ENCODE peak calls at places on chromosome 6, in five cellular contexts. Q, F, A, S and V are unnamed samples.

GRCh38 chr6:53998293-53998692 is 113.0 kb upstream of the MLIP start:
- DNase-seq in Q (no peak), F (no peak), A (peak), S (no peak), V (no peak)

GRCh38 chr6:11207199-11207968 is 25.1 kb downstream of the NEDD9 start:
- DNase-seq in A (peak), Q (peak), F (no peak), S (no peak), V (no peak)

GRCh38 chr6:11043552-11043960 is 549 bp downstream of the ELOVL2 start:
- DNase-seq in S (no peak), F (peak), A (no peak), Q (no peak), V (peak)

GRCh38 chr6:124356811-124357210 is 553.1 kb downstream of the NKAIN2 start:
- DNase-seq in Q (no peak), A (no peak), S (no peak), F (no peak), V (no peak)

GRCh38 chr6:167565884-167566491 is 241.1 kb downstream of the TTLL2 start:
- DNase-seq in S (no peak), F (peak), A (peak), Q (no peak), V (no peak)

GRCh38 chr6:57174511-57174907 is 2.4 kb downstream of the BAG2 start:
- DNase-seq in Q (no peak), S (no peak), A (no peak), F (no peak), V (no peak)

GRCh38 chr6:11011787-11012234 is 32.3 kb downstream of the ELOVL2 start:
- DNase-seq in F (no peak), A (peak), Q (peak), S (no peak), V (no peak)

GRCh38 chr6:47026679-47027078 is 15.5 kb downstream of the ADGRF1 start:
- DNase-seq in F (no peak), S (no peak), Q (no peak), A (no peak), V (no peak)

GRCh38 chr6:43976706-43977403 is 150.4 kb downstream of the MRPL14 start:
- DNase-seq in F (no peak), S (no peak), A (no peak), Q (no peak), V (no peak)

GRCh38 chr6:90859612-90860011 is 272.7 kb upstream of the MAP3K7 start:
- DNase-seq in F (no peak), A (no peak), Q (peak), S (no peak), V (no peak)

GRCh38 chr6:83867527-83868161 is 8.2 kb downstream of the CYB5R4 start:
- DNase-seq in F (no peak), S (no peak), Q (peak), A (no peak), V (no peak)

GRCh38 chr6:44494011-44494501 is 106.5 kb downstream of the CDC5L start:
- DNase-seq in F (peak), S (no peak), Q (peak), A (peak), V (no peak)

GRCh38 chr6:168157272-168158007 is 78.4 kb upstream of the FRMD1 start:
- DNase-seq in A (no peak), Q (peak), F (no peak), S (no peak), V (no peak)

GRCh38 chr6:46935687-46936086 is 13.9 kb upstream of the ADGRF5 start:
- DNase-seq in Q (no peak), S (no peak), A (no peak), F (no peak), V (peak)

GRCh38 chr6:76942203-76942971 is 520.9 kb downstream of the HTR1B start:
- DNase-seq in S (no peak), A (no peak), Q (no peak), F (no peak), V (no peak)

GRCh38 chr6:4487538-4487937 is 288.7 kb upstream of the CDYL start:
- DNase-seq in S (no peak), F (no peak), Q (peak), A (peak), V (no peak)

GRCh38 chr6:149500085-149500484 is 15.3 kb upstream of the ZC3H12D start:
- DNase-seq in Q (no peak), F (no peak), S (no peak), A (no peak), V (no peak)

GRCh38 chr6:87923389-87924050 is 124.1 kb upstream of the SPACA1 start:
- DNase-seq in F (no peak), A (no peak), Q (no peak), S (no peak), V (no peak)

GRCh38 chr6:106511274-106512047 is 117.8 kb downstream of the RTN4IP1 start:
- DNase-seq in A (peak), F (no peak), Q (no peak), S (no peak), V (peak)

GRCh38 chr6:106510090-106510970 is 119.0 kb downstream of the RTN4IP1 start:
- DNase-seq in S (no peak), F (no peak), A (peak), Q (peak), V (no peak)

GRCh38 chr6:106508836-106509235 is 120.5 kb downstream of the RTN4IP1 start:
- DNase-seq in A (no peak), S (no peak), Q (no peak), F (no peak), V (no peak)

GRCh38 chr6:106512048-106512957 is 117.0 kb downstream of the RTN4IP1 start:
- DNase-seq in A (peak), Q (peak), F (no peak), S (no peak), V (peak)

GRCh38 chr6:106509420-106510089 is 119.7 kb downstream of the RTN4IP1 start:
- DNase-seq in F (no peak), S (no peak), A (peak), Q (no peak), V (peak)
- H3K4me3 ChIP-seq in F (no peak), S (peak), A (peak), Q (no peak), V (peak)

GRCh38 chr6:132174919-132175318 is 223.7 kb upstream of the CCN2 start:
- DNase-seq in F (no peak), A (no peak), Q (no peak), S (no peak), V (no peak)

GRCh38 chr6:132179955-132180354 is 221.3 kb downstream of the MOXD1 start:
- DNase-seq in F (no peak), S (no peak), Q (no peak), A (no peak), V (no peak)
- TF ChIP-seq HDAC2 in F (no peak), S (no peak), Q (no peak), A (no peak), V (no peak)

DNA sequence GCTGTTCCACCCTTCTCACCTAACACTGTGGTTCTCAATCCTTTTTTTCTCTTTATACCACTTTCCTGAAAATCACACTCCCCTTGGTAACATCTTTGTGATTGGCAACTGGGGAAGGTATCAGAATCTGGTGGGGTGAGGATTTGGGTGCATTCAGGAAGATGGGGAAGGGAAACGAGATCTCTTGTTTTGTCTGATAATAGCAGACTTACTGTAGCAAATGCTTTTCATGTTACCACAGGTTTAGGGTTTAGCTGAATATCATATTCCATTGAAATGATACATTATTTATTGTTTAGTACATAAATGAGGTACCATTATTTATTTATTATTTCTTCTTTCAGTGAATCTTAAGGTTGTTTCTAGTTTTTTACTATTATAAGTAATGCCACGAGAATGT is 100.8 kb downstream of the RTN4IP1 start:
- DNase-seq in S (no peak), Q (no peak), A (no peak), F (no peak), V (no peak)
- H3K4me3 ChIP-seq in S (no peak), Q (no peak), A (no peak), F (no peak), V (no peak)

DNA sequence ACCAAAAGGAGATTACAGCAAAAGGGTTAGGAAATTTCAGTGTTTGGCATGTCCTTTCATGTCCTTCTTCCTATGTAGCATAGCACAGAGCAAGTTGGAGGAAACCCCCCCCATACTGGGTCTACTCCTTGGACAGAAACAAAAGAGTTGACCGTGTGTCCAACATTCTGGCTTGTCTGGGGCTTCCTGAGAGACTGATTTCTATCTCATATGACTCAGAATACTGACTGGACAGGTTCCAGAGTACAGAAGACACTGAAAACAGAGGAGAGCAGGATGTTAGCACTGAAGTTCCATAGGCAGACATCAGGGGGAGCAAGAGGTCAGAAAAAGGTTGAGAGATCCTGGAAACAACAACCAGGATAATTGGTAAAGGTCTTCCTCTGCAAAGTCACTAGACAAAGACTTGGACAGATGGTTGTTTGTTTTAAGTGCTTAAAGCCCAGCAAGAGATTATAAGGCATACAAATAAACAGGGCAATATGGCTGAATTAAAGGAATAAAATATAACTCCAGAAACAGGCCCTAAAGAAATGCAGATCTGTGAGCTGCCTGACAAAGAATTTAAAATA is 48.4 kb downstream of the USP49 start:
- DNase-seq in S (peak), A (peak), Q (peak), F (peak), V (peak)
- TF ChIP-seq HDAC2 in S (no peak), A (peak), Q (no peak), F (no peak), V (no peak)

GRCh38 chr6:122712093-122712863 is 67.2 kb upstream of the FABP7 start:
- DNase-seq in S (no peak), F (peak), Q (no peak), A (no peak), V (no peak)
- H3K4me3 ChIP-seq in S (no peak), F (no peak), Q (no peak), A (no peak), V (no peak)

GRCh38 chr6:21033095-21033494 is 498.8 kb downstream of the CDKAL1 start:
- DNase-seq in S (no peak), Q (no peak), F (no peak), A (no peak), V (no peak)
- TF ChIP-seq HDAC2 in S (no peak), Q (no peak), F (no peak), A (no peak), V (no peak)

GRCh38 chr6:158290040-158290439 is 22.2 kb upstream of the TULP4 start:
- DNase-seq in A (no peak), Q (no peak), F (no peak), S (peak), V (no peak)

GRCh38 chr6:158287047-158287446 is 25.2 kb upstream of the TULP4 start:
- DNase-seq in A (no peak), S (no peak), Q (no peak), F (no peak), V (no peak)

GRCh38 chr6:158292016-158292415 is 20.2 kb upstream of the TULP4 start:
- DNase-seq in A (no peak), Q (no peak), S (no peak), F (no peak), V (no peak)

GRCh38 chr6:158293122-158293521 is 19.1 kb upstream of the TULP4 start:
- DNase-seq in F (no peak), A (no peak), Q (no peak), S (peak), V (no peak)

GRCh38 chr6:158290659-158291058 is 21.6 kb upstream of the TULP4 start:
- DNase-seq in A (no peak), S (peak), F (no peak), Q (no peak), V (no peak)
- H3K4me3 ChIP-seq in A (no peak), S (peak), F (no peak), Q (no peak), V (no peak)

DNA sequence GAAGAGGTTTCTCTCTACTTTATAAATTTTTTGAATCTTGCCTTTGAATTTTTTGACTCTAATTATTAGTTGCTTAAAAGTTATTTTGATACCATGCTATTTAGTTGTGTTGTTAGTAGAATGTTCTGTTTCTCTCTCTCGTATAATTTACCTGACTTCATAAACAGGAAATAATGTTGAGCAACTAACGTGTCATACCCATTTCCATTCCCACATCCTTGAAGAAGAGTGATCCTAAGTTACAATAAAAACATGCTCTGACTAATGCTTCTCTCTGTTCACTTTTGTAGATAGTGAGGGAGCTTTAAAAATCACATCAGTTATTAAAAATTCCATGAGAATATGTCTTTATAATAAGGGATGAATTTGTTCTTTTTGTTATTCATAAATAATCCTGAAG is 69.7 kb downstream of the SAMD5 start:
- DNase-seq in A (no peak), S (no peak), Q (no peak), F (no peak), V (no peak)
- TF ChIP-seq HDAC2 in A (no peak), S (no peak), Q (no peak), F (no peak), V (no peak)